ENCODE peak calls at places on chromosomes 5 and 9, in five cellular contexts. L is spleen, C is astrocyte of the spinal cord, B is NB4, D is pancreas. F is an unnamed sample.

GRCh38 chr9:133762488-133763271 is 24.5 kb upstream of the SARDH start:
- DNase-seq in C (no peak), B (no peak), D (peak), L (peak), F (no peak)

GRCh38 chr5:79990205-79990597 is 861 bp downstream of the MTX3 start:
- DNase-seq in L (no peak), D (no peak), B (no peak), C (no peak), F (peak)

GRCh38 chr9:133869674-133870419 is 122.3 kb downstream of the VAV2 start:
- DNase-seq in C (no peak), B (peak), L (no peak), D (no peak), F (no peak)

GRCh38 chr5:91183743-91184142 is 199.4 kb downstream of the ARRDC3 start:
- DNase-seq in C (no peak), L (peak), D (no peak), B (peak), F (no peak)

GRCh38 chr5:36877667-36878420 is 1.3 kb downstream of the NIPBL start:
- DNase-seq in B (peak), D (no peak), L (no peak), C (peak), F (peak)

GRCh38 chr5:72355706-72356299 is 35.6 kb downstream of the PTCD2 start:
- DNase-seq in L (no peak), C (peak), D (no peak), B (peak), F (peak)

GRCh38 chr9:89311346-89312153 is 555 bp downstream of the CKS2 start:
- DNase-seq in C (peak), L (no peak), D (peak), B (peak), F (no peak)

GRCh38 chr9:96486351-96487029 is 36.5 kb downstream of the HABP4 start:
- DNase-seq in L (no peak), D (peak), B (no peak), C (peak), F (peak)

GRCh38 chr5:97142521-97143254 is at the start of gene LIX1:
- DNase-seq in D (no peak), C (peak), L (no peak), B (peak), F (peak)

GRCh38 chr9:126965077-126965476 is 50.5 kb downstream of the RALGPS1 start:
- DNase-seq in L (no peak), D (no peak), C (no peak), B (no peak), F (peak)

GRCh38 chr9:94782367-94783120 is 56.0 kb downstream of the AOPEP start:
- DNase-seq in D (no peak), B (no peak), C (peak), L (no peak), F (peak)

GRCh38 chr5:137287564-137287963 is 211.6 kb downstream of the SPOCK1 start:
- DNase-seq in D (no peak), B (no peak), C (no peak), L (no peak), F (no peak)

GRCh38 chr5:1336106-1336561 is 8.8 kb downstream of the CLPTM1L start:
- DNase-seq in C (no peak), D (no peak), L (no peak), B (no peak), F (no peak)

GRCh38 chr9:91741529-91741928 is 208.5 kb downstream of the ROR2 start:
- DNase-seq in D (no peak), B (no peak), C (peak), L (no peak), F (peak)

GRCh38 chr9:113472199-113472598 is 8.7 kb downstream of the RGS3 start:
- DNase-seq in D (no peak), L (no peak), B (no peak), C (no peak), F (no peak)

GRCh38 chr9:4222357-4222756 is 77.5 kb downstream of the GLIS3 start:
- DNase-seq in L (no peak), D (no peak), C (no peak), B (no peak), F (no peak)

GRCh38 chr9:81609782-81610738 is 79.3 kb downstream of the TLE1 start:
- DNase-seq in L (no peak), C (peak), B (peak), D (no peak), F (no peak)

GRCh38 chr5:137497396-137498290 is 1.5 kb downstream of the SPOCK1 start:
- DNase-seq in L (no peak), B (no peak), D (no peak), C (no peak), F (no peak)

GRCh38 chr5:127987354-127988148 is 96.0 kb upstream of the SLC12A2 start:
- DNase-seq in D (no peak), B (no peak), L (no peak), C (peak), F (peak)

GRCh38 chr5:178083942-178084341 is 29.4 kb upstream of the N4BP3 start:
- DNase-seq in B (no peak), D (no peak), C (no peak), L (no peak), F (no peak)

GRCh38 chr9:117403403-117403811 is 11.4 kb downstream of the ASTN2 start:
- DNase-seq in L (no peak), D (peak), C (no peak), B (no peak), F (no peak)

GRCh38 chr5:36389245-36389644 is 87.5 kb upstream of the RANBP3L start:
- DNase-seq in D (no peak), L (no peak), C (peak), B (peak), F (peak)

GRCh38 chr5:138778234-138778633 is 25.0 kb downstream of the CTNNA1 start:
- DNase-seq in B (no peak), D (no peak), C (no peak), L (no peak), F (no peak)

GRCh38 chr5:141392429-141393198 is at the start of gene PCDHGA8:
- DNase-seq in L (no peak), C (no peak), D (no peak), B (peak), F (peak)

GRCh38 chr9:69223605-69224004 is 49.5 kb downstream of the TJP2 start:
- DNase-seq in L (no peak), B (peak), D (no peak), C (peak), F (peak)

GRCh38 chr5:153147891-153148623 is 342.4 kb upstream of the GRIA1 start:
- DNase-seq in D (peak), B (peak), L (no peak), C (peak), F (peak)

GRCh38 chr9:70594546-70594945 is 180.1 kb upstream of the KLF9 start:
- DNase-seq in L (no peak), B (no peak), D (no peak), C (no peak), F (peak)

GRCh38 chr5:935510-936084 is 42.9 kb downstream of the TRIP13 start:
- DNase-seq in B (peak), D (no peak), C (no peak), L (no peak), F (no peak)

GRCh38 chr5:32076699-32077695 is 97.1 kb downstream of the GOLPH3 start:
- DNase-seq in C (peak), B (peak), L (no peak), D (no peak), F (peak)

GRCh38 chr5:173699959-173700358 is 83.5 kb upstream of the BOD1 start:
- DNase-seq in C (no peak), D (no peak), B (no peak), L (no peak), F (no peak)

GRCh38 chr9:419571-420156 is 205.0 kb downstream of the DOCK8 start:
- DNase-seq in B (no peak), C (peak), L (no peak), D (no peak), F (peak)

GRCh38 chr9:137085918-137086530 is 761 bp upstream of the MAN1B1 start:
- DNase-seq in C (peak), B (no peak), D (peak), L (peak), F (peak)

GRCh38 chr9:137089232-137089947 is 2.6 kb downstream of the MAN1B1 start:
- DNase-seq in B (no peak), D (peak), C (no peak), L (no peak), F (no peak)

GRCh38 chr9:137086531-137087408 is at the start of gene MAN1B1:
- DNase-seq in L (peak), B (peak), D (peak), C (peak), F (peak)

GRCh38 chr9:137087409-137087925 is 682 bp downstream of the MAN1B1 start:
- DNase-seq in L (no peak), B (peak), D (no peak), C (no peak), F (no peak)

GRCh38 chr9:137088121-137088520 is 1.3 kb downstream of the MAN1B1 start:
- DNase-seq in L (no peak), D (no peak), C (no peak), B (no peak), F (no peak)
- H3K4me3 ChIP-seq in L (no peak), D (no peak), C (no peak), B (peak), F (peak)

GRCh38 chr9:35816708-35817107 is 1.9 kb upstream of the HINT2 start:
- DNase-seq in L (no peak), D (no peak), C (no peak), B (no peak), F (no peak)
- TF ChIP-seq CTCF in L (no peak), D (no peak), C (no peak), B (no peak), F (peak)

GRCh38 chr5:176744584-176744965 is 65.8 kb upstream of the UNC5A start:
- DNase-seq in B (no peak), C (no peak), D (no peak), L (no peak), F (peak)

GRCh38 chr5:176743828-176744583 is 66.4 kb upstream of the UNC5A start:
- DNase-seq in B (no peak), L (peak), C (no peak), D (no peak), F (no peak)

GRCh38 chr5:176741566-176742211 is 68.7 kb upstream of the UNC5A start:
- DNase-seq in B (no peak), L (peak), D (no peak), C (no peak), F (no peak)

GRCh38 chr5:176742246-176743105 is 67.9 kb upstream of the UNC5A start:
- DNase-seq in L (peak), B (no peak), D (no peak), C (no peak), F (no peak)

GRCh38 chr5:176743136-176743827 is 67.1 kb upstream of the UNC5A start:
- DNase-seq in C (no peak), L (peak), B (no peak), D (no peak), F (no peak)
- H3K4me3 ChIP-seq in C (no peak), L (no peak), B (no peak), D (no peak), F (no peak)

DNA sequence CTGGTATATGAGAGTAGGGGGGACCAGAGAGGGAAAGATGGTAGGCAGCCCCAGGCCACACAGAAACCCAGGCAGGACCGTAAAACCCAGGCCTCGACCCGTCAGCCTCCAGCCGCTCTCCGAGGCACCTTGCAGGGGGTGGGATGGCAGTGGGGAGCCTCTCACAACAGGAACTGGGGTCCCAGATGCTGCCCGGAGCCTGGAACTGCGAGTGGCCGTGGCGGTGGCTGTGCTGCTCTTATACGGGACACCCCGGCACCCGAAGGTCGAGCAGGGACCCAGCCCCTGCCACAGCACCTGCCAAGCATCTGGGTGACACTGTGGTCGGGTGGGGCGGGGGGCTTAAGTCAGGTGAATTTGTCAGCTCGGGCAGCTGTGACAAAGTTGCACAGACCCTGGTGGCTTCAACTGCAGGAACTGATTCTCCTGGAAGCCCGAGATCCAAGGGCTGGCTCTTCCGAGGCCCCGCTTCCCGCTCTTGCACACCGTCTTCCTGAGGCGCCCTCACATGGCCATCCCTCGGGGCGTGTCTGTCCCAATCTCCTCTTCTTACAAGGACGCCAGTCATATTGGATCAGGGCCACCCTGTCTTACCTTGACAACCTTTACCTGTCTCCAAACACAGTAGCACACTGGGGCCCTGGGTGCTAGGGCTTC is 47.6 kb upstream of the EGFL7 start:
- DNase-seq in L (no peak), B (no peak), C (peak), D (no peak), F (no peak)
- TF ChIP-seq CTCF in L (no peak), B (no peak), C (peak), D (no peak), F (no peak)

GRCh38 chr5:34411470-34412346 is 244.4 kb upstream of the RAI14 start:
- DNase-seq in C (peak), B (no peak), D (no peak), L (no peak), F (peak)
- H3K4me3 ChIP-seq in C (no peak), B (no peak), D (no peak), L (no peak), F (no peak)

GRCh38 chr9:104682642-104683041 is 11.7 kb upstream of the OR13D1 start:
- DNase-seq in C (peak), B (peak), L (no peak), D (no peak), F (peak)
- TF ChIP-seq CTCF in C (peak), B (peak), L (peak), D (no peak), F (peak)

GRCh38 chr9:128101231-128101641 is 26.3 kb downstream of the PTGES2 start:
- DNase-seq in D (peak), B (no peak), C (no peak), L (peak), F (peak)

GRCh38 chr9:128098936-128099931 is 28.3 kb downstream of the PTGES2 start:
- DNase-seq in L (peak), C (no peak), D (peak), B (no peak), F (peak)

GRCh38 chr9:128101690-128102089 is 25.8 kb downstream of the PTGES2 start:
- DNase-seq in D (peak), B (no peak), C (no peak), L (peak), F (no peak)

GRCh38 chr9:128100581-128100980 is 26.9 kb downstream of the PTGES2 start:
- DNase-seq in B (no peak), D (no peak), L (peak), C (no peak), F (no peak)

DNA sequence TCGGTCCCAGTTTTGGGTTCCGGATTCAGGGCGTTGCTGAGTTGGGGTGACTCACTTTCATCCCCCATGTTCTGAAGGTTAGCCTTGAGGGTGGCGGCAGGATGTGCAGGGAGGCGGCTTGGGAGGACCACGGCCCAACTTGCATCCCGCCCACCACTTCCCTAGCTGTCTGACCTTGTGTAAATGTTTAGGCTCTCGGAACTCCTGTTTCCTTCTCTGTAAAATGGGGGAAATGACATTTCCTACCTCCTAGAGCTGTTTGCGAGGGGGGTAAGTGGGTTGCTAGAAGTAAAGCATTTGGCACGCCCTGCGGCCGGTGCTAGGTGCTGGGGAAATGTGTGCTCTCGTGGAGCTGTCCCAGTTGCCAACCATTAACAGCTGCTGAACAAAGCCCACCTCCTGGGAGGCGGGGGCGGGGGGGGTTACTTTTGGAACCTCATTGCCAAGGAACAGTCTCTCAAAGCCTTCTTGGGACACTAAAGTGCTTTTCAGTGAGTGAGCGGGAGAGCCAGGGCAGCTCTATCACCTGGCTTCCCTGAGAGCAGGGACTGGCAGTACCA is 27.5 kb downstream of the PTGES2 start:
- DNase-seq in C (no peak), D (peak), L (peak), B (no peak), F (peak)
- H3K4me3 ChIP-seq in C (peak), D (no peak), L (peak), B (no peak), F (peak)

GRCh38 chr5:108093186-108093585 is 288.7 kb downstream of the FBXL17 start:
- DNase-seq in B (peak), D (no peak), L (no peak), C (peak), F (peak)
- TF ChIP-seq CTCF in B (peak), D (no peak), L (no peak), C (peak), F (peak)

GRCh38 chr5:150498501-150498900 is 9.4 kb upstream of the NDST1 start:
- DNase-seq in L (no peak), B (no peak), C (no peak), D (no peak), F (no peak)
- H3K4me3 ChIP-seq in L (no peak), B (no peak), C (no peak), D (no peak), F (peak)

GRCh38 chr9:35716236-35716635 is 15.8 kb downstream of the TLN1 start:
- DNase-seq in D (no peak), B (no peak), C (no peak), L (no peak), F (no peak)
- TF ChIP-seq CTCF in D (no peak), B (no peak), C (no peak), L (no peak), F (no peak)